ENCODE peak calls at places on chromosomes 3 and 15, in six cellular contexts. U is cardiac fibroblast, J is AG04450, W is OCI-LY7, T is fibroblast of villous mesenchyme, M is lower leg skin. P is an unnamed sample.

GRCh38 chr3:11197471-11197870 is 43.2 kb downstream of the HRH1 start:
- DNase-seq in U (no peak), J (no peak), W (no peak), T (peak; percentile 83), M (no peak), P (no peak)

GRCh38 chr3:73687081-73688004 is 62.6 kb upstream of the PDZRN3 start:
- DNase-seq in U (no peak), J (peak; percentile 18), W (no peak), T (peak; percentile 76), M (no peak), P (no peak)

GRCh38 chr3:46453526-46454208 is 11.0 kb downstream of the LTF start:
- DNase-seq in U (no peak), J (no peak), W (no peak), T (no peak), M (no peak), P (peak; percentile 53)

GRCh38 chr15:36161781-36162212 is 417.6 kb upstream of the CDIN1 start:
- DNase-seq in U (peak; percentile 60), J (no peak), W (no peak), T (peak; percentile 76), M (peak; percentile 85), P (no peak)

GRCh38 chr3:196969001-196969659 is 497 bp upstream of the PIGZ start:
- DNase-seq in U (peak; percentile 29), J (no peak), W (peak; percentile 36), T (peak; percentile 24), M (peak; percentile 84), P (no peak)

GRCh38 chr3:50219285-50219684 is 14.2 kb downstream of the SLC38A3 start:
- DNase-seq in U (no peak), J (no peak), W (no peak), T (no peak), M (no peak), P (no peak)

GRCh38 chr3:10189557-10190374 is 25.0 kb downstream of the IRAK2 start:
- DNase-seq in U (peak; percentile 82), J (no peak), W (peak; percentile 51), T (peak; percentile 82), M (peak; percentile 98), P (no peak)

GRCh38 chr3:102182162-102182561 is 252.7 kb upstream of the ZPLD1 start:
- DNase-seq in U (peak; percentile 58), J (no peak), W (no peak), T (peak; percentile 70), M (no peak), P (no peak)

GRCh38 chr3:188152660-188153497 is 1.1 kb upstream of the LPP start:
- DNase-seq in U (peak; percentile 74), J (peak; percentile 29), W (peak; percentile 30), T (peak; percentile 67), M (peak; percentile 93), P (no peak)

GRCh38 chr3:25114532-25114931 is 313.5 kb upstream of the RARB start:
- DNase-seq in U (no peak), J (no peak), W (no peak), T (no peak), M (no peak), P (no peak)

GRCh38 chr3:11185564-11186317 is 31.4 kb downstream of the HRH1 start:
- DNase-seq in U (peak; percentile 96), J (peak; percentile 88), W (no peak), T (peak; percentile 95), M (peak; percentile 94), P (no peak)

GRCh38 chr3:127610105-127610504 is 11.9 kb downstream of the MCM2 start:
- DNase-seq in U (peak; percentile 80), J (no peak), W (no peak), T (no peak), M (no peak), P (no peak)

GRCh38 chr3:50164481-50164880 is 9.4 kb downstream of the SEMA3F start:
- DNase-seq in U (no peak), J (no peak), W (no peak), T (no peak), M (no peak), P (no peak)

GRCh38 chr3:169633105-169633504 is 30.4 kb downstream of the MECOM start:
- DNase-seq in U (no peak), J (no peak), W (no peak), T (no peak), M (no peak), P (no peak)

GRCh38 chr3:180633722-180634121 is 31.8 kb downstream of the TTC14 start:
- DNase-seq in U (no peak), J (no peak), W (no peak), T (no peak), M (no peak), P (no peak)

GRCh38 chr15:64851503-64851840 is 9.8 kb downstream of the PLEKHO2 start:
- DNase-seq in U (peak; percentile 90), J (peak; percentile 84), W (no peak), T (peak; percentile 96), M (no peak), P (no peak)

GRCh38 chr3:17166369-17166768 is 281.6 kb downstream of the PLCL2 start:
- DNase-seq in U (no peak), J (no peak), W (no peak), T (no peak), M (no peak), P (no peak)

GRCh38 chr15:36936652-36937051 is 163.7 kb downstream of the MEIS2 start:
- DNase-seq in U (peak; percentile 67), J (no peak), W (no peak), T (peak; percentile 20), M (no peak), P (no peak)

GRCh38 chr15:62497356-62497755 is 332.3 kb upstream of the C2CD4B start:
- DNase-seq in U (no peak), J (no peak), W (no peak), T (peak; percentile 44), M (no peak), P (no peak)

GRCh38 chr15:51735211-51735610 is 2.2 kb downstream of the LYSMD2 start:
- DNase-seq in U (no peak), J (no peak), W (peak; percentile 37), T (no peak), M (no peak), P (no peak)

GRCh38 chr15:51735611-51736010 is 1.8 kb downstream of the LYSMD2 start:
- DNase-seq in U (no peak), J (no peak), W (no peak), T (no peak), M (no peak), P (peak; percentile 71)

GRCh38 chr15:51736069-51736468 is 1.4 kb downstream of the LYSMD2 start:
- DNase-seq in U (peak; percentile 26), J (no peak), W (no peak), T (no peak), M (no peak), P (no peak)

GRCh38 chr15:51732661-51733060 is 4.8 kb downstream of the LYSMD2 start:
- DNase-seq in U (no peak), J (no peak), W (no peak), T (no peak), M (no peak), P (peak; percentile 65)

GRCh38 chr15:51731549-51732267 is 5.7 kb downstream of the LYSMD2 start:
- DNase-seq in U (peak; percentile 72), J (peak; percentile 54), W (peak; percentile 71), T (peak; percentile 91), M (no peak), P (peak; percentile 83)
- H3K4me3 ChIP-seq in U (no peak overlapping the region), J (peak overlapping the region; percentile 39), W (peak overlapping the region; percentile 53), T (peak overlapping the region; percentile 43), M (no peak overlapping the region), P (peak overlapping the region; percentile 47)

DNA sequence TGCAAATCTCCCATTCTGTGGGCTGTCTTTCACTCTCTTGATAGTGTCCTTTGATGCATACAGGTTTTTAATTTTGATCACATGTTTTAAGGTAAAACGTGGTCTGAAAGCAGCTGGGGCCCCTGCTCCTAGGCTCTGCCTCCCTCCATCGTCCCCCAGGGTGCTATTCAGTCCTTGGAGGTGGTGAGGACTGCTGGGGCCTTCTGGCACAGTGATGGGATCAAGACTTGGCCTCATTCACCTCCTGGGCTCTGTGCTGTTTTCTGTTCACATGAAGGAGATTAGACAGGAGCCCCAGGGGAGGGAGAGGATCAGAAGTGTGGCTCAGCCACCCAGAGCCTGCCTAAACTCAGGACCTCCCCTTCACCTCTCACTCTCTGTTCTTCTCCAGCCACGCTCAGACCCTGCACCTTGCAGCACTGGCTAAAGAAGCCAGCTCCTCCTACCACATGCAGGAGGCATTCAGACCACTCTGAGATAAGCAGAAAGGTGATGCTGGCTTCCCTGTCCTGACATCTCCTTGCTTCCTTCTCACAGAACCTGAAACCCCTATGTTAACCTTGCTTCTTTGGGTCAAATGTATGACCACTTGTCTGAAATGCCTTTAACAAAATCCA is 43.9 kb downstream of the PAQR5 start:
- DNase-seq in U (no peak), J (no peak), W (no peak), T (peak; percentile 8), M (no peak), P (no peak)
- H3K4me3 ChIP-seq in U (no peak overlapping the region), J (no peak overlapping the region), W (no peak overlapping the region), T (no peak overlapping the region), M (no peak overlapping the region), P (no peak overlapping the region)

DNA sequence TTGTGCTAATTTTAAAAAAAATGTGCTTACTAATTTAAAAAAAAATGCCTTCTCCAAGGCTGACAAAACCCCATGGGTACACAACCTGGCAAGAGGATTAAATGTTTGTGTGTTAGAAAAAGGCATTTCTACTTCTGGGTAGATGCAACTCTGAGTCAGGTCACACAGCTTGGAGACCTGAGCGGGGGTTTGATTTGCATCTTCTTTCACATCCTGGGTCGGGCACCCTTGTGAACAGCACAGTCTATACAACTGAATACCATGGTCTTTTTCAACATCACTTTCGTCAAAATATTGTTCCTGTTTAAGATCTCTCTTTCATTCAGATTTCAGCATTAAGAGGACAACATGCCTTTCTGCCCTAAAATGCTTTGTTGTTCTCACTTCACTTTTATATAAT is 267.2 kb downstream of the CHL1 start:
- DNase-seq in U (no peak), J (no peak), W (peak; percentile 73), T (no peak), M (no peak), P (no peak)
- H3K4me3 ChIP-seq in U (no peak overlapping the region), J (no peak overlapping the region), W (peak overlapping the region; percentile 4), T (no peak overlapping the region), M (no peak overlapping the region), P (no peak overlapping the region)

GRCh38 chr3:152591448-152592003 is 243.4 kb upstream of the P2RY1 start:
- DNase-seq in U (no peak), J (no peak), W (no peak), T (no peak), M (no peak), P (no peak)

GRCh38 chr3:152593242-152593641 is 241.7 kb upstream of the P2RY1 start:
- DNase-seq in U (no peak), J (no peak), W (no peak), T (no peak), M (no peak), P (no peak)

DNA sequence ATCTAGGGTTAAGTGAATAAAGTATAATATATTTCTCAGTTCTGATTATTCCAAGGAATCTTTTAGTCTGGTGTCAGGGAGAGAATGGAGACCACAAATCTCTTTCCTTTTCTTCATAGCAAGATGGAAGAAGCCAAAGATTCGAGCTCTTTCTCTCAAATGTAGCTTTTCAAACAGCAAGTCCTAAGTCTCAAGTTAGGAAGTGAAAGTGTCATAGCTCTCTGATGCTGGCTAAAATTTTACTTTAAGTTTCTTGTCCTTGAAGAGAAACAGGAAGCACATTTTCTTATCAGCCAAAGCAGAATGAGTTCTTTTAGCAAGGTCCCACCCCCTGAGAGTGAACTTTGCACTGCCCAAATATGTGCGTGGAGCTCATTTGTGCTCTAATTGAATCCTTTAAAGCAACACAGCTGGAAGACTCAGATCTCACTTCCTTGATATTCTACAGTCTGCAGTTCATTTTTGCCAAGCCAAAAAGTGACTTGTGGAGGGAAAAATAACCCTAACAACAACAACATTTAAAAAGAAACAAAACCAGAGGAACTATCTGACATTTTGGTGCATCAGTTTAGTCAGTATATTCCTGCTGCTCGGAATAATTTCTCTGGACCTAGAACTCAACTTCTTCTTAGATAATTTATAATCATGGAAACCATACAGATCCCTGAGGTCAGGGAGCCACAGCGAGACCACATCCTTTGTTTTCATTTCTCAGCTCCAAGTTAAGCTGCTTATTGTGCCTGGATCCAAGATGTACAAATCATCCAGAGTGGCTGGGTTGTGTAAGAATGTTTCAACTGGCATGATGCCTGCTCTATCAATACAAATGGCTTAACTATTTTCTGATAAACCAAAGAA is 238.7 kb upstream of the P2RY1 start:
- DNase-seq in U (peak; percentile 84), J (peak; percentile 34), W (peak; percentile 71), T (peak; percentile 82), M (no peak), P (peak; percentile 76)
- H3K4me3 ChIP-seq in U (no peak overlapping the region), J (no peak overlapping the region), W (peak overlapping the region; percentile 25), T (peak overlapping the region; percentile 30), M (no peak overlapping the region), P (no peak overlapping the region)

P was measured in Jurkat, Clone E6-1.